ENCODE peak calls at places on chromosome 14, in nine cellular contexts. H is bronchial epithelial cell, F is kidney, O is PC-3, T is right atrium auricular region, W is OCI-LY7, X is AG10803, V is lung, J is GM12864. Y is an unnamed sample.

GRCh38 chr14:106185837-106186233 is 659.5 kb downstream of the TMEM121 start:
- DNase-seq in X (no peak), H (no peak), O (no peak), T (no peak), J (no peak), F (no peak), W (peak; percentile 87), V (no peak), Y (no peak)

GRCh38 chr14:103316723-103317122 is 17.3 kb upstream of the EIF5 start:
- DNase-seq in T (no peak), X (no peak), F (peak; percentile 76), J (no peak), W (no peak), O (no peak), H (no peak), V (no peak), Y (no peak)

GRCh38 chr14:105388976-105389375 is 9.4 kb upstream of the TEX22 start:
- DNase-seq in W (no peak), T (no peak), O (no peak), H (no peak), F (peak; percentile 64), J (no peak), V (no peak), X (no peak), Y (no peak)

GRCh38 chr14:36857136-36857535 is 195.5 kb downstream of the PAX9 start:
- DNase-seq in J (no peak), W (no peak), O (no peak), X (no peak), T (no peak), H (no peak), F (no peak), V (no peak), Y (no peak)

GRCh38 chr14:72124171-72124570 is 191.9 kb downstream of the RGS6 start:
- DNase-seq in X (no peak), J (no peak), H (no peak), W (no peak), O (no peak), V (no peak), F (no peak), T (no peak), Y (no peak)

GRCh38 chr14:75437201-75438143 is 9.7 kb downstream of the JDP2 start:
- DNase-seq in O (no peak), T (no peak), J (no peak), V (no peak), H (no peak), F (peak; percentile 67), X (no peak), W (peak; percentile 77), Y (no peak)

GRCh38 chr14:64729386-64730060 is 25.3 kb downstream of the PLEKHG3 start:
- DNase-seq in V (no peak), T (no peak), J (no peak), W (no peak), H (no peak), O (no peak), F (peak; percentile 75), X (no peak), Y (no peak)

GRCh38 chr14:70018246-70018645 is 139.0 kb downstream of the SMOC1 start:
- DNase-seq in V (no peak), J (no peak), T (no peak), W (no peak), O (no peak), H (no peak), F (no peak), X (no peak), Y (no peak)

GRCh38 chr14:46717211-46717610 is 65.6 kb upstream of the RPL10L start:
- DNase-seq in T (no peak), H (peak; percentile 33), W (no peak), O (peak; percentile 8), V (no peak), X (no peak), J (no peak), F (no peak), Y (no peak)

GRCh38 chr14:100900837-100901390 is 2.6 kb downstream of the RTL1 start:
- DNase-seq in T (peak; percentile 43), X (no peak), O (peak; percentile 48), F (no peak), H (no peak), V (peak; percentile 28), W (peak; percentile 9), J (no peak), Y (peak; percentile 33)

GRCh38 chr14:37583358-37584210 is 11.5 kb downstream of the FOXA1 start:
- DNase-seq in H (no peak), W (no peak), V (no peak), F (peak; percentile 68), J (no peak), T (no peak), X (no peak), O (peak; percentile 85), Y (peak; percentile 16)

GRCh38 chr14:73745571-73746539 is 31.7 kb upstream of the PNMA1 start:
- DNase-seq in X (no peak), W (no peak), H (no peak), J (no peak), T (no peak), O (no peak), V (no peak), F (peak; percentile 72), Y (no peak)

GRCh38 chr14:71355324-71356201 is 448.3 kb downstream of the PCNX1 start:
- DNase-seq in X (peak; percentile 93), W (no peak), J (peak; percentile 48), V (no peak), T (no peak), F (no peak), H (peak; percentile 58), O (no peak), Y (peak; percentile 62)

GRCh38 chr14:102917469-102918211 is 4.8 kb upstream of the AMN start:
- DNase-seq in H (no peak), F (peak; percentile 79), V (no peak), O (peak; percentile 37), W (peak; percentile 78), X (peak; percentile 25), T (peak; percentile 62), J (no peak), Y (peak; percentile 31)

GRCh38 chr14:99674776-99675175 is 9.3 kb upstream of the CYP46A1 start:
- DNase-seq in F (peak; percentile 59), T (no peak), X (no peak), O (no peak), V (no peak), W (no peak), H (no peak), J (no peak), Y (no peak)

GRCh38 chr14:64549805-64550538 is at the start of gene PPP1R36:
- DNase-seq in V (peak; percentile 39), O (no peak), H (no peak), F (peak; percentile 82), T (peak; percentile 64), W (no peak), J (no peak), X (peak; percentile 39), Y (peak; percentile 30)

GRCh38 chr14:20697273-20698017 is 8.9 kb downstream of the ANG start:
- DNase-seq in W (peak; percentile 75), F (no peak), V (peak; percentile 71), H (peak; percentile 83), X (peak; percentile 58), O (peak; percentile 95), J (no peak), T (peak; percentile 76), Y (peak; percentile 86)

GRCh38 chr14:102928412-102929348 is 6.2 kb downstream of the AMN start:
- DNase-seq in W (peak; percentile 67), H (peak; percentile 36), X (peak; percentile 17), T (no peak), J (no peak), V (peak; percentile 90), O (no peak), F (peak; percentile 94), Y (peak; percentile 63)

GRCh38 chr14:64826845-64827244 is 52.9 kb downstream of the SPTB start:
- DNase-seq in V (no peak), F (no peak), T (no peak), X (peak; percentile 51), W (no peak), O (no peak), H (peak; percentile 3), J (no peak), Y (peak; percentile 34)

GRCh38 chr14:68823434-68824206 is 30.8 kb upstream of the ZFP36L1 start:
- DNase-seq in F (no peak), O (no peak), W (no peak), X (no peak), H (no peak), J (no peak), T (no peak), V (no peak), Y (no peak)
- H3K4me3 ChIP-seq in F (no peak overlapping the region), O (no peak overlapping the region), W (no peak overlapping the region), X (no peak overlapping the region), H (no peak overlapping the region), J (no peak overlapping the region), T (no peak overlapping the region), V (no peak overlapping the region), Y (no peak overlapping the region)

DNA sequence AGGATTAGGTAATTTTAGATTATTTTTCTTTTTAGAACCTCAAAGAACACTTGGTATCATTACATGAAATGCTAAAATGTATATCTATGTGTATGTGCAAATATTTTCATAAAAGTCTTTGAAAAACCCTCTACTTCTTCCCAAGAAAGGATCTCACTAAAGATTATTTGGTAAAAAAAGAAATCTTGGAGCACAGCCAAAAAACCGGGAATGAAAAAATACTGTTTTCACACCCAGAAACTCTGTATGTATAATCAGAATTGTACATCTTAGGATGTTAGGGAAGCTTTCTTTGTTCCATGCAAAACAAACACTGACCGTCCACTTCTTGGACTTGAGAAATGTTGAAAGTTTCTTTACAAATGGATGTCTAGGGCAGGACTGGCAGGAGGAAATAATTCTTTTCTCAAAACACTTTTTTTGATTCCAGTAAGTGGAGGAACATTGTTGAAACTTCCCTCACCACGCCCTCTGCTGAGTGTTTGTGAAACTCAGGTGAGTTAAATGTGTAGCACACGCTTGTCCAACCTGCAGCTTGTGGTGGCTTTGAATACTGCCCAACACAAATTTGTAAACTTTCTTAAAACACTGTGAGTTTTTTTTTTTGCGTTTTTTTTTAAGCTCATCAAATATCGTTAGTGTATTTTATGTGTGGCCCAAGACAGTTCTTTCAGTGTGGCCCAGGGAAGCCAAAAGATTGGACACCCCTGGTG is 26.5 kb downstream of the FBXO34 start:
- DNase-seq in X (no peak), V (peak; percentile 81), F (no peak), H (peak; percentile 82), T (no peak), W (peak; percentile 19), O (peak; percentile 72), J (peak; percentile 46), Y (peak; percentile 83)
- TF ChIP-seq CTCF in X (no peak), V (no peak), F (peak; percentile 51), H (peak; percentile 43), T (no peak), W (peak; percentile 59), O (peak; percentile 63), J (no peak), Y (peak; percentile 55)

GRCh38 chr14:88934231-88934898 is 109.9 kb downstream of the TTC8 start:
- DNase-seq in J (no peak), T (no peak), O (no peak), X (peak; percentile 25), W (no peak), H (no peak), F (no peak), V (no peak), Y (no peak)
- H3K4me3 ChIP-seq in J (no peak overlapping the region), T (no peak overlapping the region), O (no peak overlapping the region), X (no peak overlapping the region), W (no peak overlapping the region), H (no peak overlapping the region), F (no peak overlapping the region), V (no peak overlapping the region), Y (no peak overlapping the region)

DNA sequence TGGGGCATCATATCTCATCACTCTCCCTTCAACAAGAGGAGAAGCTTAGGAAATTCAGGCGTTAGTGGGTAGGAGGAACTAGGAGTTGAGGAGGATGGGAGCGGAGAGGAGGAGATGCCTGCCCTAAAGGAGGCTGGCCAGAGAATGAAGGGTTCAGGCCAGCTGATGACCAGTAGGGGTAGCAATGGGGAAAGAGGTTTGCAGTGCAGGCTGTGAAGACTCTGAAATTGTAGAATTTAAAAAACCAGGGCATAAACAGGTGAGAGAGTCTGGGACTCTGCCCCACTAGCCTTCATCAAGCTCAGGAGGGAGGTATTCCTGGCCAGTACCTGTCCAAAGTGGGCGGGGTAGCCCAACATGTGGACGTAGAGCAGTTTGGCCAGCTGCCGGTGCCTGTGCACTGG is 807 bp downstream of the AP1G2 start:
- DNase-seq in O (peak; percentile 63), T (no peak), W (no peak), H (no peak), X (peak; percentile 20), J (no peak), V (no peak), F (no peak), Y (peak; percentile 46)
- TF ChIP-seq CTCF in O (peak; percentile 37), T (no peak), W (no peak), H (no peak), X (peak; percentile 32), J (no peak), V (no peak), F (no peak), Y (no peak)